ENCODE peak calls at places on chromosomes 12 and 14, in nine cellular contexts. X, E, V, M, Y, A, Z, B and N are unnamed samples.

GRCh38 chr14:52267501-52268190 is at the start of gene PTGDR:
- DNase-seq in B (no peak), Y (no peak), V (peak; percentile 53), X (no peak), M (no peak), Z (peak; percentile 86), E (peak; percentile 31), A (no peak), N (no peak)

GRCh38 chr14:91315844-91316267 is 71.4 kb upstream of the GPR68 start:
- DNase-seq in M (no peak), A (no peak), B (no peak), Z (no peak), V (no peak), E (no peak), X (peak; percentile 85), Y (no peak), N (no peak)

GRCh38 chr14:54652188-54652889 is 85.4 kb downstream of the SAMD4A start:
- DNase-seq in Y (peak; percentile 66), M (peak; percentile 100), X (no peak), E (peak; percentile 53), B (peak; percentile 99), V (no peak), A (peak; percentile 2), Z (peak; percentile 96), N (peak; percentile 92)

GRCh38 chr12:132250707-132251106 is 78.7 kb downstream of the GALNT9 start:
- DNase-seq in E (no peak), M (no peak), Z (no peak), B (no peak), Y (no peak), V (no peak), X (no peak), A (no peak), N (no peak)

GRCh38 chr12:54437243-54437642 is 18.2 kb upstream of the ITGA5 start:
- DNase-seq in Y (no peak), V (no peak), B (no peak), M (no peak), Z (no peak), A (no peak), E (no peak), X (no peak), N (no peak)

GRCh38 chr14:38078393-38078792 is 129.3 kb upstream of the SSTR1 start:
- DNase-seq in X (no peak), M (no peak), A (no peak), Z (no peak), Y (no peak), E (no peak), V (no peak), B (no peak), N (no peak)

GRCh38 chr14:88189040-88189839 is 133.8 kb downstream of the KCNK10 start:
- DNase-seq in A (no peak), X (peak; percentile 65), M (peak; percentile 87), V (no peak), E (peak; percentile 82), Y (peak; percentile 94), Z (no peak), B (peak; percentile 59), N (peak; percentile 77)

GRCh38 chr14:91311284-91311662 is 66.8 kb upstream of the GPR68 start:
- DNase-seq in Y (no peak), X (no peak), A (no peak), E (no peak), B (no peak), V (no peak), Z (no peak), M (no peak), N (no peak)

GRCh38 chr12:6903712-6904111 is 910 bp upstream of the LRRC23 start:
- DNase-seq in X (no peak), V (no peak), M (no peak), A (no peak), Z (no peak), B (no peak), Y (no peak), E (no peak), N (no peak)

GRCh38 chr14:57022608-57023007 is 212.3 kb upstream of the OTX2 start:
- DNase-seq in Y (peak; percentile 11), X (no peak), Z (no peak), B (no peak), M (no peak), A (no peak), V (no peak), E (no peak), N (no peak)

GRCh38 chr14:82075566-82075965 is 541.9 kb upstream of the SEL1L start:
- DNase-seq in Z (no peak), V (peak; percentile 63), A (no peak), E (peak; percentile 31), B (no peak), Y (peak; percentile 48), X (no peak), M (no peak), N (no peak)

GRCh38 chr14:70008863-70009262 is 129.6 kb downstream of the SMOC1 start:
- DNase-seq in A (no peak), V (no peak), Z (no peak), M (no peak), X (peak; percentile 33), Y (no peak), E (no peak), B (no peak), N (no peak)

GRCh38 chr14:95273041-95273978 is 46.4 kb downstream of the CLMN start:
- DNase-seq in Y (no peak), X (no peak), A (no peak), Z (peak; percentile 57), E (no peak), M (no peak), B (no peak), V (no peak), N (no peak)

GRCh38 chr14:101006008-101006407 is 102.5 kb upstream of the RTL1 start:
- DNase-seq in B (no peak), Y (no peak), A (no peak), Z (peak; percentile 66), X (no peak), E (no peak), M (no peak), V (no peak), N (peak; percentile 81)

GRCh38 chr12:87529386-87529785 is 499.8 kb downstream of the C12orf50 start:
- DNase-seq in A (no peak), M (no peak), Z (no peak), X (no peak), E (no peak), Y (no peak), V (no peak), B (no peak), N (no peak)

GRCh38 chr14:24690492-24690891 is 56.5 kb upstream of the GZMB start:
- DNase-seq in V (no peak), X (peak; percentile 19), A (no peak), B (no peak), M (no peak), Y (no peak), E (no peak), Z (no peak), N (no peak)

GRCh38 chr12:121815221-121815620 is 11.4 kb downstream of the SETD1B start:
- DNase-seq in Z (no peak), M (no peak), A (no peak), X (no peak), E (no peak), B (no peak), V (no peak), Y (no peak), N (no peak)

GRCh38 chr12:91620949-91621348 is 438.3 kb upstream of the DCN start:
- DNase-seq in V (no peak), Z (no peak), E (no peak), A (no peak), Y (no peak), X (no peak), M (peak; percentile 12), B (no peak), N (no peak)

GRCh38 chr14:64296561-64296960 is 2.4 kb upstream of the ESR2 start:
- DNase-seq in Z (no peak), E (no peak), Y (no peak), B (no peak), M (peak; percentile 15), X (no peak), V (no peak), A (no peak), N (peak; percentile 3)

GRCh38 chr12:102811125-102811737 is 105.8 kb downstream of the PAH start:
- DNase-seq in E (peak; percentile 58), A (no peak), X (peak; percentile 7), V (no peak), M (no peak), Z (no peak), Y (peak; percentile 18), B (no peak), N (no peak)

DNA sequence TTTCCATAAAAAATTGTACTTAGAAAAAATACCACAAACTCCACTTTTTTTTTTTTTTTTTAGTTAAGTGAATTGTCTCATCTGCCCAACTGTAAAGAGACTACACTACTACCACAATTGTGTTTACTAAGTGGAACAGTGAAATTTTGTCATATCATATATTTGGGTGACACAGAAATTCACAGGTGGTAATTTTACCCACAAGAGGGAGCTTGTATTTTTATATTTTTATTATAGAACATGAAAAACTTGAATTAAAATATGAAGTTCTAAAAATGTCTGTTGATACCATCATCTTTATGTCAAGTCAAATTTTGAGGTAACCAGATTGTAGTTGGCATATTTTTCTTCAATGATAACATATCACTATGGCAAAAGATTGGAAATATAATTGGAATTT is 329.4 kb upstream of the SOX5 start:
- DNase-seq in E (no peak), X (no peak), M (no peak), V (no peak), A (no peak), Y (no peak), B (no peak), Z (no peak), N (no peak)
- TF ChIP-seq CTCF in E (no peak), X (no peak), M (peak; percentile 6), V (no peak), A (no peak), Y (no peak), B (no peak), Z (no peak), N (peak; percentile 31)

DNA sequence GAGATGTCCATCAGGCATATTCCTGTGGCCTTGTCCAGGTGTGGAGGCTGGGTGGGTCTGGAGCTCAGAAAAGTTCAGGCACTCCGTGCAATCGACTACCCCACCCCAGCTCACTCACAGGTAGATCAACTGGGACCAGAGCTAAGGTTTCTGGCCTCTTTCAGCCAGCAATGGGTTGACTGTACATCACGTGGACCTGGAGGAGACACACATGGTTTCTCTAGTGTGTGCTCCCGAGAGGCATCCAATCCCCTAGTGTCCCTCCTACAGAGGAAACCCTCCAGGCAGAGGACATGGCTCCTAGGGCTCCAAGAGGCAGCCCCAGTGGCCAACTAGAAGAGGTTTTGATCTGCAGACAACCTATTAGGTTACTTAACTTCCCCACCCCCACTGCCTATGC is 119.5 kb upstream of the RGS6 start:
- DNase-seq in Z (no peak), V (no peak), X (no peak), B (no peak), E (no peak), M (no peak), Y (no peak), A (no peak), N (no peak)
- TF ChIP-seq CTCF in Z (no peak), V (no peak), X (no peak), B (no peak), E (no peak), M (no peak), Y (no peak), A (no peak), N (no peak)

GRCh38 chr14:103123634-103124500 is 606 bp downstream of the TNFAIP2 start:
- DNase-seq in B (no peak), Y (no peak), V (peak; percentile 60), M (no peak), E (peak; percentile 62), X (no peak), A (no peak), Z (peak; percentile 93), N (no peak)
- TF ChIP-seq CTCF in B (peak; percentile 59), Y (peak; percentile 25), V (no peak), M (peak; percentile 17), E (peak; percentile 50), X (peak; percentile 53), A (peak; percentile 21), Z (no peak), N (peak; percentile 24)

GRCh38 chr14:39417014-39417413 is 15.2 kb downstream of the FBXO33 start:
- DNase-seq in V (no peak), Y (no peak), A (no peak), M (no peak), E (no peak), B (no peak), Z (no peak), X (no peak), N (no peak)
- TF ChIP-seq CTCF in V (no peak), Y (no peak), A (no peak), M (no peak), E (no peak), B (no peak), Z (no peak), X (no peak), N (no peak)